ENCODE peak calls at places on chromosomes 7 and 10, in seven cellular contexts. O is uterus, N is A549, T is stomach, U is HCT116, D is heart left ventricle, J is esophagus squamous epithelium. L is an unnamed sample.

GRCh38 chr10:71078454-71079145 is 133.8 kb upstream of the UNC5B start:
- DNase-seq in O (no peak), N (no peak), T (peak; percentile 17), U (no peak), D (no peak), J (no peak), L (peak; percentile 53)

GRCh38 chr7:23654508-23654907 is 25.5 kb upstream of the FAM221A start:
- DNase-seq in O (no peak), N (peak; percentile 13), T (peak; percentile 58), U (peak; percentile 43), D (no peak), J (no peak), L (no peak)

GRCh38 chr7:37410305-37411209 is 38.1 kb downstream of the ELMO1 start:
- DNase-seq in O (no peak), N (no peak), T (no peak), U (no peak), D (no peak), J (no peak), L (peak; percentile 9)

GRCh38 chr10:90561666-90562065 is 296.2 kb downstream of the HTR7 start:
- DNase-seq in O (no peak), N (no peak), T (no peak), U (no peak), D (no peak), J (no peak), L (no peak)

GRCh38 chr10:114045738-114046458 is 2.2 kb downstream of the ADRB1 start:
- DNase-seq in O (no peak), N (no peak), T (no peak), U (no peak), D (no peak), J (no peak), L (no peak)

GRCh38 chr10:120012566-120012965 is 120.0 kb downstream of the SEC23IP start:
- DNase-seq in O (no peak), N (no peak), T (no peak), U (no peak), D (no peak), J (no peak), L (no peak)

GRCh38 chr10:656883-657282 is 32.6 kb downstream of the DIP2C start:
- DNase-seq in O (no peak), N (no peak), T (no peak), U (no peak), D (no peak), J (no peak), L (peak; percentile 57)

GRCh38 chr7:142880886-142881505 is 4.5 kb downstream of the TRPV6 start:
- DNase-seq in O (no peak), N (peak; percentile 56), T (peak; percentile 58), U (peak; percentile 37), D (no peak), J (no peak), L (no peak)

GRCh38 chr10:76523798-76524231 is 1092.4 kb downstream of the LRMDA start:
- DNase-seq in O (peak; percentile 71), N (no peak), T (no peak), U (no peak), D (no peak), J (no peak), L (no peak)

GRCh38 chr10:67977246-67977645 is 92.8 kb downstream of the SIRT1 start:
- DNase-seq in O (no peak), N (no peak), T (no peak), U (no peak), D (no peak), J (no peak), L (no peak)

GRCh38 chr10:15585303-15585715 is 134.4 kb downstream of the ITGA8 start:
- DNase-seq in O (peak; percentile 44), N (peak; percentile 27), T (peak; percentile 31), U (peak; percentile 51), D (peak; percentile 52), J (no peak), L (no peak)

GRCh38 chr7:26538683-26539082 is 247.0 kb downstream of the SNX10 start:
- DNase-seq in O (no peak), N (no peak), T (no peak), U (no peak), D (no peak), J (no peak), L (no peak)

GRCh38 chr10:24414597-24414996 is 205.7 kb downstream of the KIAA1217 start:
- DNase-seq in O (no peak), N (no peak), T (no peak), U (no peak), D (no peak), J (no peak), L (no peak)

GRCh38 chr7:50473531-50473930 is 23.4 kb upstream of the FIGNL1 start:
- DNase-seq in O (no peak), N (no peak), T (no peak), U (no peak), D (no peak), J (no peak), L (peak; percentile 75)

DNA sequence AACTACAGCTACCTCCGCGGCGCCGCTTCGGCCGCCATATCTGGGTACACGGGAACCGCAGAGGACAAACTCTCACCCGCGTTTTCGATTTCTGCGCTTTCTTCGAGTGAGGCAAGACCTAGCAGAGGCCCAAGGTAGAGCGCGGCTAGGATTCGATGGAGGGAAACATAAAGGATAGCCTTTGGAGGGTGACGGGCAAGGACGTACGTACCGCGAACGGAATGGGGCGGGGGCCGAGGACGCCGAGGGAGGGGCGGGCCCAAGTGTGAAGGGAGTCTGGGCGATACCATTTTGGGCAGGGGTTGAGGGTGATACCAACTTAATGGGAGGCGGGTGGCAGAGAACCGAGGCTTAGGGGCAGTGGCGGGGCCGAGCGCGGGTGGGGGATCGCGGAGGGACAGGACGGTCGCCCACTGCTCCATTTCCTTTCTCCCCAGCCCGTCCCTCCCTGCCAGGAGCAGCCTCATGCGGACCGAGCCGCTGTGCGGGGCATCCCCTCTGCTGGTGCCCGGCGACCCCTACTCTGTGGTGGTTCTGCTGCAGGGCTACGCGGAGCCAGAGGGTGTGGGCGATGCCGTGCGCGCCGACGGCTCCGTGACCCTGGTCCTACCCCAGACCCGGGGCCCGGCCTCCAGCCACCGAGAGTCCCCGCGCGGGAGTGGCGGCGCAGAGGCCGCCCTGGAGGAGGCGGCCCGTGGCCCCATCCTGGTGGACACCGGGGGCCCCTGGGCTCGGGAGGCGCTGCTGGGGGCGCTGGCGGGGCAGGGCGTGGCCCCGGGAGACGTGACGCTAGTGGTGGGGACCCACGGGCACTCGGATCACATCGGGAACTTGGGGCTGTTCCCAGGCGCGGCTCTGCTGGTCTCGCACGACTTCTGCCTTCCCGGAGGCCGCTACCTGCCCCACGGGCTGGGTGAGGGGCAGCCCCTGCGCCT is at the start of gene MBLAC1:
- DNase-seq in O (peak; percentile 93), N (peak; percentile 82), T (peak; percentile 90), U (peak; percentile 87), D (peak; percentile 91), J (peak; percentile 53), L (peak; percentile 97)
- TF ChIP-seq POLR2A in O (peak; percentile 42), N (peak; percentile 81), T (no peak), U (peak; percentile 92), D (no peak), J (peak; percentile 54), L (no peak)

GRCh38 chr10:48444861-48445841 is 138.7 kb downstream of the MAPK8 start:
- DNase-seq in O (no peak), N (no peak), T (peak; percentile 25), U (no peak), D (peak; percentile 32), J (no peak), L (no peak)
- TF ChIP-seq CTCF in O (no peak), N (no peak), T (no peak), U (no peak), D (no peak), J (no peak), L (no peak)

GRCh38 chr10:131822694-131823245 is 78.0 kb upstream of the PPP2R2D start:
- DNase-seq in O (no peak), N (no peak), T (peak; percentile 14), U (no peak), D (no peak), J (no peak), L (peak; percentile 54)

GRCh38 chr10:131824371-131825149 is 76.2 kb upstream of the PPP2R2D start:
- DNase-seq in O (no peak), N (peak; percentile 17), T (no peak), U (no peak), D (no peak), J (no peak), L (no peak)

GRCh38 chr10:131822013-131822693 is 78.7 kb upstream of the PPP2R2D start:
- DNase-seq in O (no peak), N (no peak), T (peak; percentile 15), U (no peak), D (no peak), J (no peak), L (peak; percentile 74)

GRCh38 chr10:131825960-131826650 is 74.7 kb upstream of the PPP2R2D start:
- DNase-seq in O (no peak), N (no peak), T (no peak), U (no peak), D (no peak), J (no peak), L (no peak)

GRCh38 chr10:131825150-131825907 is 75.5 kb upstream of the PPP2R2D start:
- DNase-seq in O (no peak), N (no peak), T (no peak), U (no peak), D (no peak), J (no peak), L (no peak)
- TF ChIP-seq POLR2A in O (no peak), N (no peak), T (no peak), U (no peak), D (no peak), J (no peak), L (no peak)

GRCh38 chr10:123145542-123146012 is 2.4 kb upstream of the HMX2 start:
- DNase-seq in O (no peak), N (no peak), T (no peak), U (no peak), D (no peak), J (no peak), L (no peak)

GRCh38 chr10:123143162-123143824 is 4.6 kb upstream of the HMX2 start:
- DNase-seq in O (no peak), N (no peak), T (no peak), U (no peak), D (no peak), J (no peak), L (no peak)

GRCh38 chr10:123143825-123144168 is 4.1 kb upstream of the HMX2 start:
- DNase-seq in O (no peak), N (no peak), T (no peak), U (no peak), D (no peak), J (no peak), L (no peak)

GRCh38 chr10:123146013-123146891 is 1.7 kb upstream of the HMX2 start:
- DNase-seq in O (no peak), N (no peak), T (no peak), U (no peak), D (no peak), J (no peak), L (no peak)

DNA sequence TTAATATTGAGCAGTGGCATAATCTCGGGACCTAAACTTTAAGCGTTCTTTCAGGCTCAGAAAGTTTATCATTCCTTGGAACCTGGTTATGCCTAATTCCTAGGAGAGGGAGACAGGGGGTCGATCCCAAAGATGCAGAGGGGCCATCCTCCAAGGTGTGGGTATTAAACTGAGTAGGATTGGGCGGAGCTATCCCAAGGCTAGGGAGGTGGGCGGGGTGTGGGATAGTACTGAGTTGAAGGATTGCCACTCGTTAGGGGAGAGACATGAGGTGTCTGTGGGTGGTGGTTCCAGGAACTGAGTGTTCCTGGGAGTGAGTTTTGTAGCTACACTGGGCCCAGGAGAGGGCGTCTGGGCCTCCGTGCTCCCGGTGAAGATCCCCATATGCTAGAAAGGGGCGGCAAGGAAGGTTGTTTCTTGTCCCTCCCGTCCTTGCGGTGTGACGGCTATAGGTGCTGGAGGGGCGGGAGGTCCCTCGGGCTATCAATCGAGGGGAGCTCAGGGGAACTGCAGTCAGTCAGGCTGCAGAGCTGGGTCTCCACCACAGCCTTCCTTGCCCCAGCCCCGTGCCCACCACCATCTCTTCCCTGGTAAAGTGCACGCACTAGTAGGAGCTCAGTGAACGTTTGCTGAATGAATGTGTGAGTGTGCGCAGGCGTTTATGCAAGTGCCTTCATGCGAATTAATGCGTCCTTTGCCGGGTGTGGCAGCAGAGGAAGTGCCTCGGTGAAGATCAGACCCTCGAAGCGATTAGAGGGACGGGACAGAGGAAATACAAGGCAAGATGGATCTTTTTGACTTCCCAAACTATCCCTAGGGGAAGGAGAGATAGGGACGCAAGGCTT is 3.0 kb upstream of the HMX2 start:
- DNase-seq in O (no peak), N (no peak), T (no peak), U (no peak), D (no peak), J (no peak), L (no peak)
- TF ChIP-seq CTCF in O (no peak), N (no peak), T (no peak), U (no peak), D (no peak), J (no peak), L (no peak)